ENCODE peak calls at places on chromosomes 5 and 9, in seven cellular contexts. Y, I, K, C, N, Z and H are unnamed samples.

GRCh38 chr5:133952729-133953567 is 15.5 kb downstream of the C5orf15 start:
- DNase-seq in Y (peak), Z (peak), N (peak), I (no peak), K (peak), C (no peak), H (no peak)

GRCh38 chr9:87119328-87119881 is 172.1 kb upstream of the GAS1 start:
- DNase-seq in N (no peak), I (no peak), C (no peak), K (no peak), Y (peak), Z (peak), H (no peak)

GRCh38 chr9:77158772-77159513 is 18.4 kb upstream of the VPS13A start:
- DNase-seq in Y (peak), K (no peak), I (no peak), C (no peak), Z (peak), N (no peak), H (no peak)

GRCh38 chr9:71326360-71326759 is 204.9 kb upstream of the TRPM3 start:
- DNase-seq in C (no peak), Y (no peak), Z (no peak), I (no peak), K (no peak), N (no peak), H (no peak)

GRCh38 chr5:175731172-175731571 is 73.3 kb downstream of the HRH2 start:
- DNase-seq in C (no peak), N (no peak), Z (no peak), I (no peak), K (no peak), Y (no peak), H (no peak)

GRCh38 chr5:100827481-100827889 is 75.6 kb downstream of the ST8SIA4 start:
- DNase-seq in K (peak), Y (no peak), C (no peak), N (no peak), Z (no peak), I (no peak), H (no peak)

GRCh38 chr9:115115924-115116323 is 2.0 kb downstream of the TNC start:
- DNase-seq in K (no peak), C (no peak), I (no peak), N (peak), Y (peak), Z (peak), H (no peak)

GRCh38 chr5:79346420-79346824 is 110.5 kb downstream of the JMY start:
- DNase-seq in Y (peak), N (peak), Z (peak), C (no peak), K (no peak), I (no peak), H (no peak)

GRCh38 chr5:168047043-168047668 is 244.3 kb upstream of the WWC1 start:
- DNase-seq in Y (peak), N (peak), C (peak), I (no peak), Z (peak), K (peak), H (no peak)